ENCODE peak calls at places on chromosomes 2 and 18, in four cellular contexts. V is HepG2, O is HCT116, P is SK-N-SH. H is an unnamed sample.

GRCh38 chr2:174914894-174915760 is 90.1 kb downstream of the CHN1 start:
- DNase-seq in V (no peak), O (no peak), P (peak; percentile 31), H (no peak)

GRCh38 chr2:105092797-105093196 is 54.9 kb downstream of the MRPS9 start:
- DNase-seq in V (no peak), O (no peak), P (no peak), H (no peak)

GRCh38 chr2:3728104-3729054 is 25.0 kb downstream of the DCDC2C start:
- DNase-seq in V (peak; percentile 44), O (peak; percentile 33), P (peak; percentile 77), H (peak; percentile 44)

GRCh38 chr2:46299365-46300263 is 2.4 kb downstream of the EPAS1 start:
- DNase-seq in V (peak; percentile 58), O (no peak), P (peak; percentile 72), H (no peak)

GRCh38 chr2:3539836-3540235 is 18.3 kb downstream of the RNASEH1 start:
- DNase-seq in V (no peak), O (no peak), P (peak; percentile 42), H (no peak)

GRCh38 chr18:66222174-66222573 is 381.7 kb downstream of the CDH19 start:
- DNase-seq in V (no peak), O (no peak), P (no peak), H (no peak)

GRCh38 chr2:171316220-171316619 is 117.6 kb downstream of the METTL8 start:
- DNase-seq in V (no peak), O (no peak), P (no peak), H (no peak)

GRCh38 chr2:127085260-127085666 is 21.7 kb downstream of the BIN1 start:
- DNase-seq in V (no peak), O (no peak), P (no peak), H (no peak)

GRCh38 chr2:142865924-142866323 is 11.5 kb upstream of the KYNU start:
- DNase-seq in V (no peak), O (no peak), P (no peak), H (no peak)

DNA sequence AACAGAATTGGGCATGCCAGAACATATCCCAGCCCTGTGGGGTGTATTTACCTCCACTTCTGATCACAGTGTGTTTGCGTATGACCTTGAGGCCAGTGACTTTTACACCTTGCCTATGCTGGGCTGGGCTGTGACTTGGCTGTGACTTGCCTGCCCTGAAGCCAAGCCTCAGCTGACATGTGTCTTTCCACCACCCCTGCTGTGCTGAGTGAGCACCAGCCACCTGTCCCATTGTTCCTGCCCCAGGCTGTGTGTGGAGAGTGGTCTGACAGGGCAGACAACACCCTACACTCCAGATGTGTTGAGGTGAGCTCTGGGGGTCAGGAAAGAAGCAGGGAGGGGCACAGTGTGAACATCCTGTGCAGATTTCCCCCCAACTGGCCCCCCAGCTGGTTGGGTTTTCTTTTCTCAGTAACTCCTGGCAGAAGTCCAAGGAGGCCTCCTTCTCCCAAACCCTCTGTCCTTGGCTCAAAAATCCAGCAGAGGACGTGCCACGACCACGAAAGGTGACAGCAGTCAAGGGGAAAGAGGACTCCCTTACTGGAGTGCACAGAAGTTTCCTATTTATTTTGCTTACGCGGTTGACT is 5.1 kb upstream of the STEAP3 start:
- DNase-seq in V (peak; percentile 69), O (peak; percentile 40), P (no peak), H (peak; percentile 74)
- TF ChIP-seq JUND in V (no peak), O (no peak), P (no peak), H (no peak)

GRCh38 chr2:48356701-48357322 is 173.1 kb upstream of the STON1 start:
- DNase-seq in V (no peak), O (no peak), P (peak; percentile 31), H (no peak)
- TF ChIP-seq JUND in V (no peak), O (no peak), P (no peak), H (no peak)

DNA sequence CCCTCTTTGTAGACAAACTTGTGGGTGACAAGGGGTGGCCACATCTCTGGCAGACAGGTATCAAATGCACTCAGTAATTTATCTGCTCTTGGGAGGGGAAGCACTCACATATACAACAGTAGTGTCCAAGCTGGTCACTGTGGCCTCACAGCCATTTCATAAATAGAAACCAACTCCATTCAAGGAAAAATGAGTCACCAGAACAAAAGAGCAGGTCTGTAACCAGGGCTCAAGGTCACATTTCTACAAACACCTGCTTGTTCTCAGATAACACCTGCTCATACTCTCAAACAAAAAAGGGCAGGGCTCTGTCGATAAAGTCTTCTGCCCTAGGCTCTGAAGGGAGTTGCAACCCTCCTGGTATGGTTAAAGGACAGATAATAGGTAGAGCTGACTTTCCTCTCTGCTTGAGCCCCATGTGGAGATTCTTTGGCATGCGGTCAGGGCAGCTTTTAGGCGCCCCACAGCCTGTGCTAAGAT is 459.0 kb downstream of the BCL11A start:
- DNase-seq in V (peak; percentile 92), O (no peak), P (no peak), H (no peak)
- TF ChIP-seq JUND in V (peak; percentile 94), O (no peak), P (no peak), H (no peak)

GRCh38 chr2:233312874-233313273 is 5.3 kb downstream of the SAG start:
- DNase-seq in V (no peak), O (no peak), P (no peak), H (no peak)

GRCh38 chr2:233314180-233314579 is 6.6 kb downstream of the SAG start:
- DNase-seq in V (no peak), O (no peak), P (no peak), H (no peak)

GRCh38 chr2:233307565-233307964 is at the start of gene SAG:
- DNase-seq in V (no peak), O (no peak), P (no peak), H (no peak)

GRCh38 chr2:233311241-233311926 is 3.8 kb downstream of the SAG start:
- DNase-seq in V (no peak), O (no peak), P (no peak), H (no peak)
- TF ChIP-seq JUND in V (no peak), O (no peak), P (no peak), H (no peak)

H was measured in T47D.